ENCODE peak calls at places on chromosome 2, in nine cellular contexts. P is foreskin fibroblast; I is islet precursor cell; N is mucosa of gallbladder; Z is GM12864; B is activated gamma-delta T cell treated with Interleukin-2 at 50 U/mL for 16 hours; F is stimulated activated CD8-positive, alpha-beta memory T cell treated with anti-CD3 and anti-CD28 coated beads, Interleukin-12 subunit alpha, Interleukin-12 subunit beta, amount 100 ng/mL, for 1 hour; O is activated CD4-positive, alpha-beta T cell treated with anti-CD3 and anti-CD28 coated beads for 24 hours; C is activated naive CD4-positive, alpha-beta T cell. K is an unnamed sample.

GRCh38 chr2:55157474-55157884 is 74.6 kb downstream of the CLHC1 start:
- DNase-seq in P (peak), C (no peak), O (no peak), I (peak), Z (no peak), N (no peak), F (no peak), B (no peak), K (no peak)

GRCh38 chr2:161122772-161123530 is 37.3 kb upstream of the TANK start:
- DNase-seq in Z (no peak), O (no peak), P (peak), N (peak), I (peak), C (no peak), B (no peak), F (no peak), K (no peak)

GRCh38 chr2:3633089-3633981 is 24.7 kb upstream of the ALLC start:
- DNase-seq in Z (no peak), N (no peak), I (peak), P (peak), F (no peak), O (no peak), B (no peak), C (no peak), K (no peak)

GRCh38 chr2:3738454-3738853 is 35.1 kb downstream of the DCDC2C start:
- DNase-seq in B (no peak), Z (no peak), F (no peak), I (peak), N (no peak), C (no peak), O (no peak), P (no peak), K (peak)

GRCh38 chr2:68653538-68653982 is 10.2 kb downstream of the PROKR1 start:
- DNase-seq in B (peak), Z (no peak), I (peak), P (peak), F (peak), O (no peak), C (no peak), N (no peak), K (no peak)

GRCh38 chr2:158502984-158503383 is 46.2 kb downstream of the PKP4 start:
- DNase-seq in P (peak), N (no peak), O (no peak), F (no peak), I (no peak), C (no peak), Z (no peak), B (no peak), K (no peak)

GRCh38 chr2:23122681-23123080 is 262.3 kb upstream of the KLHL29 start:
- DNase-seq in C (no peak), P (no peak), F (no peak), O (no peak), N (no peak), I (no peak), Z (no peak), B (no peak), K (no peak)

GRCh38 chr2:236178921-236179652 is 10.9 kb upstream of the GBX2 start:
- DNase-seq in B (no peak), F (no peak), O (no peak), N (no peak), Z (no peak), I (no peak), P (peak), C (no peak), K (no peak)

GRCh38 chr2:164114937-164115336 is 379.1 kb upstream of the FIGN start:
- DNase-seq in Z (no peak), F (no peak), I (peak), P (no peak), B (no peak), O (no peak), C (no peak), N (no peak), K (no peak)

GRCh38 chr2:23131066-23131575 is 253.9 kb upstream of the KLHL29 start:
- DNase-seq in P (no peak), O (no peak), F (no peak), N (no peak), C (no peak), I (no peak), Z (no peak), B (no peak), K (peak)

K was measured in D721Med.